ENCODE peak calls at places on chromosomes 16 and 17, in five cellular contexts. X, S, V, W and H are unnamed samples.

GRCh38 chr16:84985079-84986065 is 26.0 kb downstream of the ZDHHC7 start:
- DNase-seq in S (peak; percentile 63), V (peak; percentile 77), W (no peak), X (peak; percentile 89), H (peak; percentile 80)

GRCh38 chr17:37060966-37061365 is 112.2 kb downstream of the AATF start:
- DNase-seq in X (no peak), S (no peak), V (no peak), W (no peak), H (no peak)

GRCh38 chr17:70484496-70484895 is 315.2 kb downstream of the KCNJ2 start:
- DNase-seq in V (no peak), S (no peak), W (no peak), X (no peak), H (no peak)

GRCh38 chr17:1963250-1963649 is 61.9 kb downstream of the RTN4RL1 start:
- DNase-seq in X (no peak), S (no peak), V (no peak), W (no peak), H (no peak)

GRCh38 chr16:87407511-87408112 is 15.5 kb downstream of the MAP1LC3B start:
- DNase-seq in S (no peak), V (peak; percentile 26), W (no peak), X (no peak), H (no peak)

GRCh38 chr16:48596326-48596725 is 13.7 kb downstream of the N4BP1 start:
- DNase-seq in S (no peak), W (peak; percentile 12), V (peak; percentile 71), X (no peak), H (no peak)

GRCh38 chr17:64920026-64920418 is 744 bp upstream of the LRRC37A3 start:
- DNase-seq in V (no peak), X (no peak), W (no peak), S (no peak), H (no peak)

GRCh38 chr17:73010414-73010813 is 82.1 kb downstream of the SLC39A11 start:
- DNase-seq in S (no peak), W (no peak), V (no peak), X (no peak), H (no peak)

GRCh38 chr16:69413045-69413664 is 11.3 kb upstream of the CYB5B start:
- DNase-seq in S (no peak), W (no peak), X (no peak), V (no peak), H (no peak)

GRCh38 chr17:43645765-43646481 is 15.8 kb downstream of the MEOX1 start:
- DNase-seq in S (no peak), X (no peak), W (no peak), V (no peak), H (no peak)

GRCh38 chr17:72602517-72603345 is 481.9 kb downstream of the SOX9 start:
- DNase-seq in W (no peak), X (peak; percentile 93), S (no peak), V (peak; percentile 87), H (no peak)

GRCh38 chr16:9123871-9124270 is 32.4 kb downstream of the HAPSTR1 start:
- DNase-seq in V (peak; percentile 52), X (no peak), W (no peak), S (no peak), H (no peak)

GRCh38 chr16:69532761-69533459 is 32.9 kb upstream of the NFAT5 start:
- DNase-seq in W (no peak), V (no peak), X (no peak), S (no peak), H (no peak)

GRCh38 chr17:56737741-56738161 is 96.0 kb downstream of the C17orf67 start:
- DNase-seq in W (no peak), X (peak; percentile 77), V (peak; percentile 47), S (peak; percentile 60), H (peak; percentile 58)

GRCh38 chr17:3557768-3558583 is at the start of gene TRPV3:
- DNase-seq in W (peak; percentile 64), X (no peak), V (peak; percentile 87), S (no peak), H (no peak)

GRCh38 chr17:57906910-57907309 is 48.3 kb downstream of the CUEDC1 start:
- DNase-seq in W (no peak), S (no peak), X (no peak), V (no peak), H (no peak)

GRCh38 chr16:86365513-86366040 is 144.8 kb upstream of the FOXF1 start:
- DNase-seq in X (no peak), W (no peak), S (peak; percentile 92), V (no peak), H (no peak)

GRCh38 chr17:34375598-34375997 is 12.6 kb upstream of the CCL1 start:
- DNase-seq in S (no peak), W (no peak), X (no peak), V (no peak), H (no peak)

GRCh38 chr17:19418312-19418992 is 7.4 kb downstream of the RNF112 start:
- DNase-seq in S (no peak), V (peak; percentile 34), X (peak; percentile 45), W (no peak), H (no peak)

GRCh38 chr17:47698749-47699535 is 5.0 kb downstream of the TBKBP1 start:
- DNase-seq in S (peak; percentile 74), X (peak; percentile 54), V (peak; percentile 33), W (peak; percentile 73), H (no peak)

GRCh38 chr16:20910781-20911321 is 10.3 kb downstream of the LYRM1 start:
- DNase-seq in S (no peak), W (peak; percentile 39), X (peak; percentile 65), V (peak; percentile 96), H (no peak)

GRCh38 chr16:16013812-16014211 is 64.4 kb downstream of the ABCC1 start:
- DNase-seq in V (no peak), X (no peak), S (no peak), W (no peak), H (no peak)

GRCh38 chr16:20263138-20263855 is 64.0 kb downstream of the GP2 start:
- DNase-seq in W (no peak), V (no peak), S (no peak), X (no peak), H (no peak)

GRCh38 chr16:54654429-54654828 is 276.2 kb upstream of the IRX5 start:
- DNase-seq in S (no peak), W (no peak), X (no peak), V (no peak), H (no peak)

GRCh38 chr16:11301645-11302513 is 20.7 kb upstream of the PRM1 start:
- DNase-seq in V (no peak), X (no peak), S (no peak), W (no peak), H (no peak)

GRCh38 chr17:82406131-82406671 is 11.9 kb upstream of the HEXD start:
- DNase-seq in V (no peak), W (no peak), S (no peak), X (no peak), H (no peak)

GRCh38 chr17:72605543-72605942 is 484.7 kb downstream of the SOX9 start:
- DNase-seq in X (no peak), W (no peak), S (no peak), V (no peak), H (no peak)

GRCh38 chr16:25269879-25270278 is 12.2 kb upstream of the ZKSCAN2 start:
- DNase-seq in S (no peak), W (no peak), V (no peak), X (no peak), H (no peak)

GRCh38 chr17:70369296-70369855 is 200.0 kb downstream of the KCNJ2 start:
- DNase-seq in S (no peak), W (no peak), V (peak; percentile 36), X (no peak), H (no peak)

GRCh38 chr16:11610580-11610979 is 23.9 kb upstream of the LITAF start:
- DNase-seq in S (no peak), W (peak; percentile 19), X (no peak), V (no peak), H (no peak)

GRCh38 chr17:40168262-40168832 is 8.9 kb upstream of the RAPGEFL1 start:
- DNase-seq in W (peak; percentile 65), X (peak; percentile 54), V (peak; percentile 49), S (no peak), H (peak; percentile 41)

GRCh38 chr17:28712037-28712704 is 483 bp upstream of the PROCA1 start:
- DNase-seq in S (no peak), W (peak; percentile 77), V (no peak), X (no peak), H (no peak)

GRCh38 chr17:48444531-48445247 is 14.7 kb upstream of the SKAP1 start:
- DNase-seq in S (no peak), W (peak; percentile 55), V (no peak), X (no peak), H (no peak)

GRCh38 chr17:51342257-51342656 is 81.9 kb downstream of the UTP18 start:
- DNase-seq in W (peak; percentile 5), V (no peak), S (no peak), X (no peak), H (no peak)

GRCh38 chr17:77286391-77286640 is 145.5 kb downstream of the SEC14L1 start:
- DNase-seq in S (no peak), X (no peak), V (no peak), W (no peak), H (no peak)

GRCh38 chr16:30030011-30030685 is 923 bp downstream of the TLCD3B start:
- DNase-seq in S (no peak), X (no peak), V (no peak), W (no peak), H (no peak)
- H3K4me3 ChIP-seq in S (no peak overlapping the region), X (no peak overlapping the region), V (no peak overlapping the region), W (no peak overlapping the region), H (no peak overlapping the region)

DNA sequence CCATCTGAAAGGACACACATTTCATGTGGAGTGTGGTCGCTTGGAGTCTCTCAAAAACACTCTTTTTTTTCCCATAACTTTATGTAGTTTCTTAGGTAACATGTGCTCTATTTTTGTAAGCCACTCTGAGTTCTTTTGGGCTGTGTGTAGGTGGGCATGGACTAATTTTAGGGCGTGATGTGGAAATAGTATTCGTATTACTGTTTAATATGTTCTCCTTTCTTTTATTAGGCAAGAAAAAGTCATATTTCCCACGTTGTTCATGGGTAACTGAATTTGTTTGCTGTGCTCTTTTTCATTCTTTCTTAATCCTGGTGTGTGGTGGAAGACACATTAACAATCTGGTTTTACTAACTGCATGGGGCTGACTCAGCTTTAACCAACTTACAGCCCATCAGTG is 27.4 kb downstream of the NDEL1 start:
- DNase-seq in V (peak; percentile 12), W (no peak), X (no peak), S (no peak), H (no peak)
- H3K27ac ChIP-seq in V (no peak overlapping the region), W (no peak overlapping the region), X (no peak overlapping the region), S (no peak overlapping the region), H (no peak overlapping the region)

GRCh38 chr17:49738456-49739163 is 25.3 kb downstream of the FAM117A start:
- DNase-seq in V (no peak), W (no peak), X (no peak), S (no peak), H (no peak)

GRCh38 chr17:49739662-49740271 is 24.2 kb downstream of the FAM117A start:
- DNase-seq in W (peak; percentile 99), X (no peak), S (no peak), V (peak; percentile 44), H (no peak)

GRCh38 chr17:49741692-49742076 is 22.2 kb downstream of the FAM117A start:
- DNase-seq in X (no peak), W (no peak), V (no peak), S (no peak), H (no peak)

GRCh38 chr17:49742256-49742655 is 21.7 kb downstream of the FAM117A start:
- DNase-seq in X (no peak), V (no peak), W (peak; percentile 70), S (no peak), H (no peak)

GRCh38 chr17:49741009-49741691 is 22.8 kb downstream of the FAM117A start:
- DNase-seq in W (peak; percentile 41), X (no peak), S (no peak), V (peak; percentile 54), H (no peak)
- H3K4me3 ChIP-seq in W (peak overlapping the region; percentile 99), X (no peak overlapping the region), S (no peak overlapping the region), V (no peak overlapping the region), H (no peak overlapping the region)

GRCh38 chr17:12252442-12252841 is 231.8 kb downstream of the MAP2K4 start:
- DNase-seq in S (no peak), W (no peak), V (no peak), X (no peak), H (no peak)
- H3K27ac ChIP-seq in S (no peak overlapping the region), W (no peak overlapping the region), V (no peak overlapping the region), X (no peak overlapping the region), H (no peak overlapping the region)